ENCODE peak calls at places on chromosomes 4 and X, in seven cellular contexts. X is A549; O is HL-60; P is lower lobe of right lung; M is heart right ventricle; Q is body of pancreas; B is CD4-positive, CD25-positive, alpha-beta regulatory T cell. H is an unnamed sample.

GRCh38 chr4:180642732-180643131 is 1600.5 kb upstream of the TENM3 start:
- DNase-seq in X (no peak), O (no peak), P (no peak), M (no peak), Q (no peak), B (no peak), H (no peak)

GRCh38 chrX:1657367-1658082 is 42.7 kb downstream of the ASMT start:
- DNase-seq in X (peak), O (peak), P (no peak), M (no peak), Q (no peak), B (peak), H (no peak)

GRCh38 chr4:182876006-182876405 is 41.2 kb downstream of the DCTD start:
- DNase-seq in X (no peak), O (no peak), P (no peak), M (no peak), Q (no peak), B (no peak), H (no peak)

GRCh38 chrX:2262679-2263055 is 238.1 kb downstream of the DHRSX start:
- DNase-seq in X (no peak), O (no peak), P (no peak), M (no peak), Q (no peak), B (no peak), H (no peak)

GRCh38 chr4:13088726-13089658 is 395.1 kb downstream of the RAB28 start:
- DNase-seq in X (no peak), O (no peak), P (no peak), M (no peak), Q (no peak), B (no peak), H (no peak)

GRCh38 chr4:122000849-122001248 is 49.0 kb upstream of the TRPC3 start:
- DNase-seq in X (no peak), O (no peak), P (no peak), M (no peak), Q (no peak), B (no peak), H (no peak)

GRCh38 chrX:43964936-43965335 is 8.3 kb downstream of the NDP start:
- DNase-seq in X (no peak), O (no peak), P (no peak), M (no peak), Q (no peak), B (no peak), H (no peak)

GRCh38 chr4:153655004-153655541 is 29.0 kb upstream of the TLR2 start:
- DNase-seq in X (no peak), O (no peak), P (no peak), M (no peak), Q (no peak), B (no peak), H (no peak)

GRCh38 chrX:68462653-68463052 is 29.4 kb upstream of the OPHN1 start:
- DNase-seq in X (peak), O (no peak), P (no peak), M (no peak), Q (no peak), B (no peak), H (peak)

GRCh38 chrX:44400588-44400987 is 57.1 kb upstream of the EFHC2 start:
- DNase-seq in X (peak), O (no peak), P (peak), M (no peak), Q (no peak), B (no peak), H (no peak)

GRCh38 chrX:145405012-145405411 is 157.7 kb downstream of the SPANXN1 start:
- DNase-seq in X (peak), O (no peak), P (no peak), M (no peak), Q (peak), B (no peak), H (no peak)

GRCh38 chr4:100995671-100996070 is 351.7 kb downstream of the PPP3CA start:
- DNase-seq in X (no peak), O (no peak), P (no peak), M (no peak), Q (no peak), B (no peak), H (no peak)

GRCh38 chr4:169142390-169142789 is 128.4 kb downstream of the SH3RF1 start:
- DNase-seq in X (no peak), O (no peak), P (no peak), M (no peak), Q (no peak), B (no peak), H (no peak)

GRCh38 chr4:26496207-26496783 is 6.0 kb upstream of the CCKAR start:
- DNase-seq in X (no peak), O (no peak), P (no peak), M (no peak), Q (peak), B (no peak), H (no peak)

GRCh38 chr4:177667687-177668086 is 225.4 kb upstream of the AGA start:
- DNase-seq in X (peak), O (no peak), P (no peak), M (no peak), Q (no peak), B (no peak), H (no peak)

GRCh38 chr4:44186850-44187246 is 261.8 kb downstream of the KCTD8 start:
- DNase-seq in X (no peak), O (no peak), P (no peak), M (no peak), Q (no peak), B (no peak), H (no peak)

GRCh38 chr4:20463176-20463430 is 211.4 kb downstream of the SLIT2 start:
- DNase-seq in X (no peak), O (no peak), P (no peak), M (no peak), Q (no peak), B (no peak), H (no peak)

GRCh38 chr4:15345134-15345533 is 82.7 kb upstream of the C1QTNF7 start:
- DNase-seq in X (no peak), O (no peak), P (no peak), M (no peak), Q (no peak), B (no peak), H (no peak)

GRCh38 chrX:123807825-123808416 is 51.9 kb upstream of the XIAP start:
- DNase-seq in X (no peak), O (no peak), P (no peak), M (no peak), Q (no peak), B (no peak), H (no peak)

GRCh38 chr4:86108152-86108551 is 251.7 kb downstream of the MAPK10 start:
- DNase-seq in X (no peak), O (no peak), P (no peak), M (no peak), Q (no peak), B (no peak), H (no peak)

GRCh38 chr4:106021737-106022410 is 126.6 kb downstream of the NPNT start:
- DNase-seq in X (no peak), O (no peak), P (no peak), M (no peak), Q (no peak), B (no peak), H (no peak)

GRCh38 chr4:67725981-67726380 is 25.0 kb upstream of the UBA6 start:
- DNase-seq in X (no peak), O (no peak), P (no peak), M (no peak), Q (no peak), B (no peak), H (no peak)

GRCh38 chr4:86934147-86934771 is 552 bp upstream of the AFF1 start:
- DNase-seq in X (no peak), O (no peak), P (no peak), M (no peak), Q (no peak), B (no peak), H (peak)

GRCh38 chrX:57070185-57070984 is 51.0 kb downstream of the SPIN2B start:
- DNase-seq in X (no peak), O (no peak), P (no peak), M (no peak), Q (no peak), B (no peak), H (no peak)

GRCh38 chr4:172202480-172203076 is 389.4 kb downstream of the GALNTL6 start:
- DNase-seq in X (peak), O (peak), P (no peak), M (no peak), Q (no peak), B (no peak), H (no peak)

GRCh38 chr4:58192217-58192616 is 1082.0 kb upstream of the IGFBP7 start:
- DNase-seq in X (no peak), O (no peak), P (no peak), M (no peak), Q (no peak), B (no peak), H (no peak)

GRCh38 chr4:188779586-188779985 is 640.3 kb downstream of the TRIML1 start:
- DNase-seq in X (no peak), O (no peak), P (no peak), M (no peak), Q (no peak), B (no peak), H (no peak)

GRCh38 chr4:181958435-181958834 is 284.8 kb upstream of the TENM3 start:
- DNase-seq in X (no peak), O (no peak), P (no peak), M (no peak), Q (no peak), B (no peak), H (no peak)

GRCh38 chr4:64582492-64582891 is 173.2 kb upstream of the TECRL start:
- DNase-seq in X (no peak), O (no peak), P (no peak), M (no peak), Q (no peak), B (no peak), H (no peak)

GRCh38 chrX:1500701-1501624 is 36.0 kb downstream of the P2RY8 start:
- DNase-seq in X (no peak), O (no peak), P (no peak), M (no peak), Q (no peak), B (no peak), H (no peak)

GRCh38 chrX:143788265-143788664 is 67.7 kb upstream of the SPANXN2 start:
- DNase-seq in X (peak), O (no peak), P (no peak), M (no peak), Q (no peak), B (no peak), H (no peak)

GRCh38 chr4:38983756-38984647 is 48.2 kb downstream of the TMEM156 start:
- DNase-seq in X (no peak), O (no peak), P (no peak), M (no peak), Q (no peak), B (no peak), H (no peak)

GRCh38 chr4:38785901-38786402 is 3.2 kb upstream of the TLR10 start:
- DNase-seq in X (no peak), O (peak), P (peak), M (peak), Q (no peak), B (no peak), H (no peak)

GRCh38 chr4:170089274-170089742 is 448 bp downstream of the AADAT start:
- DNase-seq in X (peak), O (no peak), P (peak), M (no peak), Q (peak), B (no peak), H (peak)

GRCh38 chr4:117481742-117482141 is 396.4 kb upstream of the TRAM1L1 start:
- DNase-seq in X (no peak), O (no peak), P (no peak), M (no peak), Q (no peak), B (no peak), H (no peak)
- H3K27ac ChIP-seq in X (no peak), O (no peak), P (no peak), M (no peak), Q (no peak), B (no peak), H (no peak)

GRCh38 chr4:41885456-41885855 is 49.8 kb upstream of the TMEM33 start:
- DNase-seq in X (no peak), O (no peak), P (no peak), M (no peak), Q (no peak), B (no peak), H (no peak)

GRCh38 chr4:41881931-41882621 is 53.2 kb upstream of the TMEM33 start:
- DNase-seq in X (peak), O (no peak), P (no peak), M (no peak), Q (no peak), B (no peak), H (no peak)

GRCh38 chr4:41880840-41881831 is 54.1 kb upstream of the TMEM33 start:
- DNase-seq in X (no peak), O (no peak), P (no peak), M (no peak), Q (no peak), B (no peak), H (no peak)

GRCh38 chr4:41882622-41883347 is 52.4 kb upstream of the TMEM33 start:
- DNase-seq in X (peak), O (peak), P (peak), M (peak), Q (no peak), B (peak), H (no peak)

GRCh38 chr4:41883988-41884737 is 51.1 kb upstream of the TMEM33 start:
- DNase-seq in X (no peak), O (no peak), P (no peak), M (no peak), Q (no peak), B (no peak), H (no peak)
- H3K27ac ChIP-seq in X (no peak), O (no peak), P (no peak), M (no peak), Q (no peak), B (no peak), H (no peak)

DNA sequence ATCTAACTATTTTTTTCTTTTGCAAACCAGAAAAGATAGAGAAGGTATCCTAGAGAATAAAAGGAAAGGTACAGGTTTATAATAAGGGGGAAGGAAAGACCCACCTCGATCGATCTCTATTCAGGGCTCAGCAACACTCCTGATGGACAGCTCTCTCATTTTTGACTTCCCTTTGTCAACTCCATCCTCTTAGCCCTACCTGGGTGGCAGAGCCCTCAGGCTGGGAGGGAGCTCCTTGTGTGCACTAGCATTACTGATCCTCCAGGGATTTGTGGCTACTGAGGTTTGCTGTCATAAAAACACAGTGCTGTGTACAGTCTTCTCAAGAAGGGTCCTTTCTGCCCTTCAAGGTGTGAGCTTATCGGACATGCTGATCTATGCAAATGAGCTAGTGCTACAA is 111.0 kb downstream of the MID1 start:
- DNase-seq in X (no peak), O (no peak), P (no peak), M (no peak), Q (no peak), B (no peak), H (no peak)
- H3K27ac ChIP-seq in X (no peak), O (no peak), P (no peak), M (no peak), Q (no peak), B (no peak), H (no peak)

GRCh38 chrX:125394449-125394848 is 74.8 kb downstream of the TEX13C start:
- DNase-seq in X (no peak), O (no peak), P (no peak), M (no peak), Q (no peak), B (no peak), H (no peak)
- H3K27ac ChIP-seq in X (no peak), O (no peak), P (no peak), M (no peak), Q (no peak), B (no peak), H (no peak)

DNA sequence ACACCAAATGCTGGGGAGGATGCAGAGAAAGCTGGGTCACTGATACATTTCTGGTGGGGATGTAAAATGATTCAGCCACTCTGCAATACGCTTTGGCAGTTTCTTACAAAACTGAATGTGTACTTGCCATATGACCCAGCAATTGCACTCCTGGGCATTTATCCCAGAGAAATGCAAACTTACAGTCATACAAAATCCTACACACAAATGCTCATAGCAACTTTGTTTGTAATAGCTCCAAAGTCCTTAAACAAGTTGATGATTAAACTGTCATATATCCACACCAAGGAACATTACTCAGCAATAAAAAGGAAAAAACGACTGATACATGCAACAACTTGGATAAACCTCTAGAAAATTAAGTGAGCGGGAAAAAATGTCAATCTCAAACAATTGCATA is 12.3 kb downstream of the MID1 start:
- DNase-seq in X (peak), O (no peak), P (no peak), M (no peak), Q (no peak), B (no peak), H (no peak)
- H3K27ac ChIP-seq in X (peak), O (no peak), P (no peak), M (no peak), Q (no peak), B (no peak), H (no peak)

GRCh38 chr4:8269535-8270417 is at the start of gene HTRA3:
- DNase-seq in X (no peak), O (no peak), P (no peak), M (peak), Q (no peak), B (no peak), H (no peak)
- H3K27ac ChIP-seq in X (peak), O (no peak), P (peak), M (peak), Q (no peak), B (no peak), H (no peak)

GRCh38 chr4:37662861-37663390 is 23.2 kb downstream of the RELL1 start:
- DNase-seq in X (peak), O (no peak), P (no peak), M (peak), Q (peak), B (no peak), H (no peak)
- H3K27ac ChIP-seq in X (peak), O (no peak), P (no peak), M (peak), Q (no peak), B (no peak), H (no peak)

GRCh38 chrX:48597353-48598264 is at the start of gene WDR13:
- DNase-seq in X (peak), O (peak), P (peak), M (peak), Q (peak), B (peak), H (peak)

GRCh38 chrX:48599341-48599740 is 2.0 kb downstream of the WDR13 start:
- DNase-seq in X (no peak), O (no peak), P (no peak), M (no peak), Q (no peak), B (no peak), H (no peak)

GRCh38 chrX:48595929-48596328 is 1.4 kb upstream of the WDR13 start:
- DNase-seq in X (no peak), O (no peak), P (no peak), M (no peak), Q (no peak), B (no peak), H (no peak)

GRCh38 chrX:48600226-48600625 is 2.9 kb downstream of the WDR13 start:
- DNase-seq in X (no peak), O (no peak), P (no peak), M (no peak), Q (no peak), B (no peak), H (no peak)

GRCh38 chrX:48598645-48599044 is 1.4 kb downstream of the WDR13 start:
- DNase-seq in X (no peak), O (no peak), P (no peak), M (no peak), Q (no peak), B (no peak), H (no peak)
- H3K27ac ChIP-seq in X (peak), O (no peak), P (peak), M (no peak), Q (no peak), B (no peak), H (peak)

GRCh38 chrX:154329284-154329683 is 33.7 kb downstream of the TKTL1 start:
- DNase-seq in X (no peak), O (no peak), P (no peak), M (no peak), Q (no peak), B (no peak), H (no peak)

GRCh38 chrX:154332561-154332960 is 37.0 kb downstream of the TKTL1 start:
- DNase-seq in X (no peak), O (no peak), P (no peak), M (no peak), Q (no peak), B (no peak), H (no peak)

GRCh38 chrX:154327026-154327820 is 31.6 kb downstream of the TKTL1 start:
- DNase-seq in X (no peak), O (no peak), P (no peak), M (no peak), Q (no peak), B (peak), H (no peak)

GRCh38 chrX:154325541-154325940 is 29.9 kb downstream of the TKTL1 start:
- DNase-seq in X (no peak), O (no peak), P (no peak), M (no peak), Q (no peak), B (no peak), H (no peak)

GRCh38 chrX:154328646-154329045 is 33.1 kb downstream of the TKTL1 start:
- DNase-seq in X (no peak), O (no peak), P (no peak), M (no peak), Q (no peak), B (no peak), H (no peak)
- H3K27ac ChIP-seq in X (no peak), O (no peak), P (no peak), M (no peak), Q (no peak), B (no peak), H (no peak)

H was measured in substantia nigra.